ENCODE peak calls at places on chromosomes 7 and 10, in eight cellular contexts. One of them, this sample, is unnamed.

GRCh38 chr7:122350701-122351100 is 46.2 kb upstream of the FEZF1 start:
- ATAC-seq in RWPE2: no peak
- ATAC-seq in IMR-90: no peak
- ATAC-seq in pancreas: no peak
- ATAC-seq in heart left ventricle: no peak
- ATAC-seq in K562: no peak
- ATAC-seq in CD8-positive, alpha-beta T cell: no peak
- ATAC-seq in upper lobe of left lung: no peak
- ATAC-seq in this sample: no peak

GRCh38 chr10:79056361-79056735 is 12.4 kb upstream of the ZMIZ1 start:
- ATAC-seq in upper lobe of left lung: no peak
- ATAC-seq in heart left ventricle: no peak
- ATAC-seq in CD8-positive, alpha-beta T cell: no peak
- ATAC-seq in IMR-90: no peak
- ATAC-seq in K562: no peak
- ATAC-seq in RWPE2: no peak
- ATAC-seq in pancreas: no peak
- ATAC-seq in this sample: no peak

GRCh38 chr10:3324572-3324971 is 152.0 kb upstream of the PITRM1 start:
- ATAC-seq in CD8-positive, alpha-beta T cell: no peak
- ATAC-seq in upper lobe of left lung: no peak
- ATAC-seq in IMR-90: no peak
- ATAC-seq in pancreas: no peak
- ATAC-seq in heart left ventricle: no peak
- ATAC-seq in RWPE2: no peak
- ATAC-seq in K562: no peak
- ATAC-seq in this sample: no peak

GRCh38 chr7:63887031-63887430 is 111.6 kb upstream of the ZNF722 start:
- ATAC-seq in CD8-positive, alpha-beta T cell: no peak
- ATAC-seq in RWPE2: no peak
- ATAC-seq in upper lobe of left lung: no peak
- ATAC-seq in pancreas: no peak
- ATAC-seq in K562: no peak
- ATAC-seq in IMR-90: no peak
- ATAC-seq in heart left ventricle: no peak
- ATAC-seq in this sample: no peak

GRCh38 chr10:114857922-114858629 is 36.5 kb downstream of the FHIP2A start:
- ATAC-seq in RWPE2: no peak
- ATAC-seq in IMR-90: no peak
- ATAC-seq in K562: no peak
- ATAC-seq in upper lobe of left lung: no peak
- ATAC-seq in CD8-positive, alpha-beta T cell: no peak
- ATAC-seq in pancreas: peak; percentile 67
- ATAC-seq in heart left ventricle: no peak
- ATAC-seq in this sample: no peak

GRCh38 chr7:1201916-1202315 is 30.8 kb upstream of the UNCX start:
- ATAC-seq in CD8-positive, alpha-beta T cell: no peak
- ATAC-seq in IMR-90: no peak
- ATAC-seq in K562: no peak
- ATAC-seq in pancreas: no peak
- ATAC-seq in upper lobe of left lung: no peak
- ATAC-seq in heart left ventricle: peak; percentile 24
- ATAC-seq in RWPE2: no peak
- ATAC-seq in this sample: no peak

GRCh38 chr10:90930070-90930837 is 9.4 kb upstream of the ANKRD1 start:
- ATAC-seq in CD8-positive, alpha-beta T cell: no peak
- ATAC-seq in upper lobe of left lung: peak; percentile 87
- ATAC-seq in RWPE2: peak; percentile 78
- ATAC-seq in heart left ventricle: peak; percentile 89
- ATAC-seq in pancreas: peak; percentile 38
- ATAC-seq in K562: no peak
- ATAC-seq in IMR-90: peak; percentile 79
- ATAC-seq in this sample: peak; percentile 49

GRCh38 chr10:5809541-5810154 is 3.6 kb downstream of the GDI2 start:
- ATAC-seq in IMR-90: no peak
- ATAC-seq in K562: no peak
- ATAC-seq in heart left ventricle: no peak
- ATAC-seq in CD8-positive, alpha-beta T cell: no peak
- ATAC-seq in RWPE2: no peak
- ATAC-seq in pancreas: no peak
- ATAC-seq in upper lobe of left lung: no peak
- ATAC-seq in this sample: no peak

GRCh38 chr7:1112625-1113547 is 25.0 kb downstream of the GPER1 start:
- ATAC-seq in CD8-positive, alpha-beta T cell: no peak
- ATAC-seq in pancreas: no peak
- ATAC-seq in IMR-90: no peak
- ATAC-seq in K562: no peak
- ATAC-seq in upper lobe of left lung: no peak
- ATAC-seq in heart left ventricle: no peak
- ATAC-seq in RWPE2: no peak
- ATAC-seq in this sample: no peak

GRCh38 chr7:4702961-4703512 is 20.9 kb downstream of the FOXK1 start:
- ATAC-seq in K562: no peak
- ATAC-seq in IMR-90: no peak
- ATAC-seq in CD8-positive, alpha-beta T cell: no peak
- ATAC-seq in pancreas: no peak
- ATAC-seq in heart left ventricle: peak; percentile 20
- ATAC-seq in upper lobe of left lung: no peak
- ATAC-seq in RWPE2: no peak
- ATAC-seq in this sample: no peak

GRCh38 chr10:96570983-96571964 is 15.5 kb downstream of the TM9SF3 start:
- ATAC-seq in heart left ventricle: no peak
- ATAC-seq in K562: no peak
- ATAC-seq in pancreas: peak; percentile 43
- ATAC-seq in IMR-90: no peak
- ATAC-seq in upper lobe of left lung: no peak
- ATAC-seq in RWPE2: no peak
- ATAC-seq in CD8-positive, alpha-beta T cell: no peak
- ATAC-seq in this sample: no peak
- TF ChIP-seq CTCF in heart left ventricle: no peak
- TF ChIP-seq CTCF in K562: no peak
- TF ChIP-seq CTCF in pancreas: no peak
- TF ChIP-seq CTCF in IMR-90: no peak
- TF ChIP-seq CTCF in upper lobe of left lung: no peak
- TF ChIP-seq CTCF in RWPE2: no peak
- TF ChIP-seq CTCF in CD8-positive, alpha-beta T cell: no peak
- TF ChIP-seq CTCF in this sample: no peak

GRCh38 chr7:144118341-144118740 is 4.6 kb upstream of the OR2A14 start:
- ATAC-seq in RWPE2: no peak
- ATAC-seq in IMR-90: no peak
- ATAC-seq in CD8-positive, alpha-beta T cell: no peak
- ATAC-seq in pancreas: no peak
- ATAC-seq in heart left ventricle: no peak
- ATAC-seq in upper lobe of left lung: no peak
- ATAC-seq in K562: peak; percentile 40
- ATAC-seq in this sample: no peak
- TF ChIP-seq CTCF in RWPE2: no peak
- TF ChIP-seq CTCF in IMR-90: no peak
- TF ChIP-seq CTCF in CD8-positive, alpha-beta T cell: no peak
- TF ChIP-seq CTCF in pancreas: no peak
- TF ChIP-seq CTCF in heart left ventricle: no peak
- TF ChIP-seq CTCF in upper lobe of left lung: no peak
- TF ChIP-seq CTCF in K562: no peak
- TF ChIP-seq CTCF in this sample: no peak

GRCh38 chr7:26284995-26285632 is 6.5 kb upstream of the SNX10 start:
- ATAC-seq in RWPE2: peak; percentile 60
- ATAC-seq in heart left ventricle: no peak
- ATAC-seq in CD8-positive, alpha-beta T cell: peak; percentile 95
- ATAC-seq in K562: peak; percentile 99
- ATAC-seq in pancreas: no peak
- ATAC-seq in upper lobe of left lung: no peak
- ATAC-seq in IMR-90: no peak
- ATAC-seq in this sample: no peak
- TF ChIP-seq CTCF in RWPE2: peak; percentile 21
- TF ChIP-seq CTCF in heart left ventricle: no peak
- TF ChIP-seq CTCF in CD8-positive, alpha-beta T cell: peak; percentile 38
- TF ChIP-seq CTCF in K562: peak; percentile 68
- TF ChIP-seq CTCF in pancreas: no peak
- TF ChIP-seq CTCF in upper lobe of left lung: no peak
- TF ChIP-seq CTCF in IMR-90: no peak
- TF ChIP-seq CTCF in this sample: no peak

GRCh38 chr10:22610595-22610994 is 103.8 kb downstream of the PIP4K2A start:
- ATAC-seq in pancreas: no peak
- ATAC-seq in CD8-positive, alpha-beta T cell: no peak
- ATAC-seq in RWPE2: no peak
- ATAC-seq in K562: no peak
- ATAC-seq in upper lobe of left lung: no peak
- ATAC-seq in IMR-90: no peak
- ATAC-seq in heart left ventricle: no peak
- ATAC-seq in this sample: no peak

GRCh38 chr10:22611425-22612111 is 102.8 kb downstream of the PIP4K2A start:
- ATAC-seq in IMR-90: no peak
- ATAC-seq in upper lobe of left lung: no peak
- ATAC-seq in RWPE2: no peak
- ATAC-seq in heart left ventricle: no peak
- ATAC-seq in CD8-positive, alpha-beta T cell: peak; percentile 87
- ATAC-seq in K562: no peak
- ATAC-seq in pancreas: no peak
- ATAC-seq in this sample: no peak

GRCh38 chr10:22607261-22607660 is 107.1 kb downstream of the PIP4K2A start:
- ATAC-seq in CD8-positive, alpha-beta T cell: no peak
- ATAC-seq in upper lobe of left lung: no peak
- ATAC-seq in RWPE2: no peak
- ATAC-seq in heart left ventricle: peak; percentile 52
- ATAC-seq in IMR-90: no peak
- ATAC-seq in pancreas: no peak
- ATAC-seq in K562: no peak
- ATAC-seq in this sample: no peak

GRCh38 chr10:22612316-22612715 is 102.1 kb downstream of the PIP4K2A start:
- ATAC-seq in RWPE2: no peak
- ATAC-seq in pancreas: no peak
- ATAC-seq in K562: no peak
- ATAC-seq in CD8-positive, alpha-beta T cell: peak; percentile 41
- ATAC-seq in IMR-90: no peak
- ATAC-seq in upper lobe of left lung: no peak
- ATAC-seq in heart left ventricle: no peak
- ATAC-seq in this sample: no peak

GRCh38 chr10:22609719-22610118 is 104.7 kb downstream of the PIP4K2A start:
- ATAC-seq in IMR-90: no peak
- ATAC-seq in CD8-positive, alpha-beta T cell: no peak
- ATAC-seq in K562: no peak
- ATAC-seq in pancreas: no peak
- ATAC-seq in heart left ventricle: no peak
- ATAC-seq in RWPE2: no peak
- ATAC-seq in upper lobe of left lung: no peak
- ATAC-seq in this sample: no peak
- TF ChIP-seq CTCF in IMR-90: no peak
- TF ChIP-seq CTCF in CD8-positive, alpha-beta T cell: no peak
- TF ChIP-seq CTCF in K562: no peak
- TF ChIP-seq CTCF in pancreas: no peak
- TF ChIP-seq CTCF in heart left ventricle: no peak
- TF ChIP-seq CTCF in RWPE2: no peak
- TF ChIP-seq CTCF in upper lobe of left lung: no peak
- TF ChIP-seq CTCF in this sample: no peak

DNA sequence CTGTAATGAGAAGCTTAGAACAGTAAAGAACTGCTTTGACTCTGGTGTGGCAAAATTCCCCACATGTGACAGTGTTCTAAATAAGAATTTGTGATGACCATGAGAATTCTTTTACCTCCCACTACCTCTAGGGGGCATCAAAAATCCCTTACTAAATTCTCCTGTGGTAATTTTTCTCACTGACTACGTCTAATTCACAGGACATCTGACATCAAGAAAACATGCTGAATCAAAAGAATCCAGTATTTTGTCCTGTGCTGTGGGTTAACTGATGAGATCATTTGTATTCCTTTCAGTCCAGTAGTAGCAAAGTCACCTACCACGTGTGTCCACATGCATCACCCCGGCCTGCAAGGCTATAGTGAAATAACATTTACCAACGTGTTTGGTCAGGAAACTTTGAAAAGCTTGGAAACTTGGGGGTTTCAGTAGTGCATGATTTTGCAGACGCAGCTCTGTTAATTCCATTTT is 103.8 kb downstream of the ATE1 start:
- ATAC-seq in upper lobe of left lung: no peak
- ATAC-seq in RWPE2: no peak
- ATAC-seq in pancreas: peak; percentile 50
- ATAC-seq in CD8-positive, alpha-beta T cell: no peak
- ATAC-seq in K562: peak; percentile 67
- ATAC-seq in IMR-90: peak; percentile 72
- ATAC-seq in heart left ventricle: no peak
- ATAC-seq in this sample: no peak
- TF ChIP-seq CTCF in upper lobe of left lung: no peak
- TF ChIP-seq CTCF in RWPE2: peak; percentile 79
- TF ChIP-seq CTCF in pancreas: peak; percentile 42
- TF ChIP-seq CTCF in CD8-positive, alpha-beta T cell: peak; percentile 52
- TF ChIP-seq CTCF in K562: no peak
- TF ChIP-seq CTCF in IMR-90: peak; percentile 62
- TF ChIP-seq CTCF in heart left ventricle: peak; percentile 56
- TF ChIP-seq CTCF in this sample: peak; percentile 40

GRCh38 chr7:134585897-134586296 is 37.0 kb downstream of the AKR1B15 start:
- ATAC-seq in upper lobe of left lung: no peak
- ATAC-seq in pancreas: no peak
- ATAC-seq in IMR-90: no peak
- ATAC-seq in RWPE2: no peak
- ATAC-seq in CD8-positive, alpha-beta T cell: no peak
- ATAC-seq in K562: no peak
- ATAC-seq in heart left ventricle: no peak
- ATAC-seq in this sample: no peak
- TF ChIP-seq CTCF in upper lobe of left lung: no peak
- TF ChIP-seq CTCF in pancreas: no peak
- TF ChIP-seq CTCF in IMR-90: no peak
- TF ChIP-seq CTCF in RWPE2: no peak
- TF ChIP-seq CTCF in CD8-positive, alpha-beta T cell: no peak
- TF ChIP-seq CTCF in K562: no peak
- TF ChIP-seq CTCF in heart left ventricle: no peak
- TF ChIP-seq CTCF in this sample: no peak

GRCh38 chr10:86644412-86645110 is 9.8 kb upstream of the OPN4 start:
- ATAC-seq in K562: peak; percentile 55
- ATAC-seq in pancreas: no peak
- ATAC-seq in CD8-positive, alpha-beta T cell: no peak
- ATAC-seq in heart left ventricle: peak; percentile 3
- ATAC-seq in upper lobe of left lung: peak; percentile 4
- ATAC-seq in RWPE2: no peak
- ATAC-seq in IMR-90: no peak
- ATAC-seq in this sample: peak; percentile 39
- TF ChIP-seq CTCF in K562: peak; percentile 37
- TF ChIP-seq CTCF in pancreas: no peak
- TF ChIP-seq CTCF in CD8-positive, alpha-beta T cell: no peak
- TF ChIP-seq CTCF in heart left ventricle: no peak
- TF ChIP-seq CTCF in upper lobe of left lung: no peak
- TF ChIP-seq CTCF in RWPE2: peak; percentile 29
- TF ChIP-seq CTCF in IMR-90: peak; percentile 4
- TF ChIP-seq CTCF in this sample: no peak

GRCh38 chr7:12772768-12773167 is 85.3 kb downstream of the ARL4A start:
- ATAC-seq in heart left ventricle: no peak
- ATAC-seq in upper lobe of left lung: no peak
- ATAC-seq in IMR-90: no peak
- ATAC-seq in pancreas: no peak
- ATAC-seq in K562: no peak
- ATAC-seq in RWPE2: no peak
- ATAC-seq in CD8-positive, alpha-beta T cell: no peak
- ATAC-seq in this sample: no peak
- TF ChIP-seq CTCF in heart left ventricle: no peak
- TF ChIP-seq CTCF in upper lobe of left lung: no peak
- TF ChIP-seq CTCF in IMR-90: no peak
- TF ChIP-seq CTCF in pancreas: no peak
- TF ChIP-seq CTCF in K562: no peak
- TF ChIP-seq CTCF in RWPE2: no peak
- TF ChIP-seq CTCF in CD8-positive, alpha-beta T cell: no peak
- TF ChIP-seq CTCF in this sample: no peak

This sample was measured in gastroesophageal sphincter.